ENCODE peak calls at places on chromosomes 2 and 18, in five cellular contexts. V, D, H, R and T are unnamed samples.

GRCh38 chr2:203650860-203651613 is 55.4 kb upstream of the CD28 start:
- DNase-seq in V (no peak), D (no peak), H (peak; percentile 71), R (no peak), T (peak; percentile 57)

GRCh38 chr2:204282525-204282924 is 262.8 kb upstream of the PARD3B start:
- DNase-seq in V (no peak), D (no peak), H (peak; percentile 13), R (no peak), T (peak; percentile 8)

GRCh38 chr18:79329786-79330185 is 65.9 kb upstream of the NFATC1 start:
- DNase-seq in V (no peak), D (no peak), H (no peak), R (no peak), T (peak; percentile 66)

GRCh38 chr2:201909348-201909747 is 103.0 kb downstream of the CDK15 start:
- DNase-seq in V (no peak), D (no peak), H (peak; percentile 52), R (no peak), T (no peak)

GRCh38 chr2:146917430-146918037 is 927.3 kb upstream of the ACVR2A start:
- DNase-seq in V (no peak), D (no peak), H (no peak), R (no peak), T (no peak)

GRCh38 chr2:61882850-61883249 is 5.6 kb downstream of the CCT4 start:
- DNase-seq in V (no peak), D (no peak), H (no peak), R (no peak), T (no peak)

GRCh38 chr2:150023044-150023443 is 435.5 kb upstream of the MMADHC start:
- DNase-seq in V (peak; percentile 26), D (no peak), H (no peak), R (no peak), T (no peak)

GRCh38 chr18:23307567-23308295 is 145.4 kb upstream of the RIOK3 start:
- DNase-seq in V (peak; percentile 67), D (no peak), H (no peak), R (no peak), T (no peak)

GRCh38 chr2:210169871-210170441 is 1.3 kb downstream of the KANSL1L start:
- DNase-seq in V (no peak), D (no peak), H (peak; percentile 12), R (no peak), T (peak; percentile 27)

GRCh38 chr2:107657049-107657448 is 169.6 kb upstream of the RGPD4 start:
- DNase-seq in V (no peak), D (no peak), H (no peak), R (no peak), T (no peak)

GRCh38 chr18:62525611-62526010 is 2.8 kb downstream of the ZCCHC2 start:
- DNase-seq in V (no peak), D (no peak), H (no peak), R (no peak), T (no peak)

GRCh38 chr2:129758461-129759185 is 220.8 kb upstream of the RAB6C start:
- DNase-seq in V (no peak), D (no peak), H (no peak), R (peak; percentile 45), T (no peak)

GRCh38 chr2:24362253-24362652 is 1.9 kb upstream of the ITSN2 start:
- DNase-seq in V (no peak), D (no peak), H (no peak), R (no peak), T (no peak)

GRCh38 chr2:189178726-189179606 is 595 bp downstream of the COL5A2 start:
- DNase-seq in V (no peak), D (no peak), H (peak; percentile 74), R (no peak), T (peak; percentile 51)

GRCh38 chr2:49858113-49858490 is 703.8 kb upstream of the FSHR start:
- DNase-seq in V (no peak), D (no peak), H (no peak), R (no peak), T (no peak)

GRCh38 chr2:179129574-179130238 is 79.8 kb upstream of the CCDC141 start:
- DNase-seq in V (no peak), D (no peak), H (peak; percentile 10), R (no peak), T (peak; percentile 3)

GRCh38 chr2:98394595-98395153 is 48.4 kb downstream of the CNGA3 start:
- DNase-seq in V (no peak), D (no peak), H (no peak), R (no peak), T (no peak)

GRCh38 chr2:24110660-24111303 is 12.4 kb downstream of the PFN4 start:
- DNase-seq in V (no peak), D (no peak), H (peak; percentile 27), R (no peak), T (no peak)

GRCh38 chr2:79512442-79513401 is at the start of gene CTNNA2:
- DNase-seq in V (peak; percentile 40), D (no peak), H (peak; percentile 62), R (peak; percentile 77), T (peak; percentile 58)